ENCODE peak calls at places on chromosomes 5 and 9, in six cellular contexts. K is uterus, A is AG10803, E is A673, H is transverse colon, R is spleen. D is an unnamed sample.
A peak's percentile ranks its signal among the peaks of the same experiment; 100 is the strongest.

GRCh38 chr5:147578228-147579024 is 68.6 kb upstream of the DPYSL3 start:
- DNase-seq in K (no peak), A (peak; percentile 60), E (peak; percentile 66), H (no peak), R (no peak), D (peak; percentile 82)

GRCh38 chr5:178434851-178435250 is 155.3 kb downstream of the COL23A1 start:
- DNase-seq in K (no peak), A (no peak), E (peak; percentile 56), H (no peak), R (no peak), D (peak; percentile 34)

GRCh38 chr5:135829681-135830383 is 4.6 kb upstream of the SLC25A48 start:
- DNase-seq in K (no peak), A (peak; percentile 39), E (peak; percentile 84), H (peak; percentile 76), R (no peak), D (peak; percentile 68)

GRCh38 chr5:37248387-37248969 is 698 bp downstream of the CPLANE1 start:
- DNase-seq in K (no peak), A (peak; percentile 15), E (peak; percentile 45), H (no peak), R (no peak), D (peak; percentile 23)

GRCh38 chr5:31106259-31106658 is 87.2 kb upstream of the CDH6 start:
- DNase-seq in K (no peak), A (no peak), E (peak; percentile 18), H (no peak), R (no peak), D (no peak)

GRCh38 chr9:124054671-124055212 is 43.2 kb downstream of the LHX2 start:
- DNase-seq in K (no peak), A (peak; percentile 69), E (no peak), H (no peak), R (no peak), D (peak; percentile 86)

GRCh38 chr9:86664603-86665002 is 282.7 kb downstream of the GAS1 start:
- DNase-seq in K (no peak), A (no peak), E (no peak), H (no peak), R (no peak), D (peak; percentile 55)

GRCh38 chr9:4798281-4798680 is 5.5 kb downstream of the RCL1 start:
- DNase-seq in K (no peak), A (no peak), E (peak; percentile 41), H (no peak), R (no peak), D (no peak)

GRCh38 chr5:42423285-42424152 is at the start of gene GHR:
- DNase-seq in K (peak; percentile 86), A (peak; percentile 89), E (peak; percentile 89), H (peak; percentile 82), R (peak; percentile 80), D (peak; percentile 96)

GRCh38 chr9:71761938-71762353 is 6.4 kb downstream of the CEMIP2 start:
- DNase-seq in K (no peak), A (no peak), E (no peak), H (no peak), R (no peak), D (no peak)

GRCh38 chr9:91676042-91676441 is 252.4 kb upstream of the NFIL3 start:
- DNase-seq in K (no peak), A (no peak), E (no peak), H (no peak), R (no peak), D (no peak)

GRCh38 chr9:133807818-133808217 is 69.7 kb upstream of the SARDH start:
- DNase-seq in K (no peak), A (no peak), E (no peak), H (no peak), R (no peak), D (no peak)

GRCh38 chr5:170070556-170071412 is 34.9 kb upstream of the FOXI1 start:
- DNase-seq in K (no peak), A (peak; percentile 43), E (peak; percentile 37), H (no peak), R (no peak), D (peak; percentile 67)

GRCh38 chr5:44774279-44774880 is 34.4 kb upstream of the MRPS30 start:
- DNase-seq in K (no peak), A (peak; percentile 75), E (peak; percentile 67), H (no peak), R (no peak), D (peak; percentile 74)

GRCh38 chr5:108728566-108729305 is 19.0 kb upstream of the FER start:
- DNase-seq in K (no peak), A (no peak), E (no peak), H (no peak), R (no peak), D (no peak)

GRCh38 chr5:126454081-126454480 is 30.9 kb downstream of the GRAMD2B start:
- DNase-seq in K (no peak), A (no peak), E (peak; percentile 29), H (no peak), R (no peak), D (peak; percentile 40)

GRCh38 chr5:113487779-113488644 is at the start of gene MCC:
- DNase-seq in K (peak; percentile 58), A (peak; percentile 94), E (peak; percentile 83), H (peak; percentile 69), R (peak; percentile 78), D (peak; percentile 94)

GRCh38 chr5:160134332-160134731 is 15.1 kb upstream of the PWWP2A start:
- DNase-seq in K (no peak), A (no peak), E (no peak), H (no peak), R (no peak), D (no peak)

GRCh38 chr5:160128632-160129031 is 9.4 kb upstream of the PWWP2A start:
- DNase-seq in K (no peak), A (no peak), E (no peak), H (no peak), R (no peak), D (no peak)

GRCh38 chr5:160133918-160134304 is 14.7 kb upstream of the PWWP2A start:
- DNase-seq in K (no peak), A (no peak), E (no peak), H (no peak), R (no peak), D (no peak)

GRCh38 chr5:160133071-160133917 is 14.0 kb upstream of the PWWP2A start:
- DNase-seq in K (peak; percentile 16), A (peak; percentile 54), E (no peak), H (no peak), R (no peak), D (peak; percentile 82)

DNA sequence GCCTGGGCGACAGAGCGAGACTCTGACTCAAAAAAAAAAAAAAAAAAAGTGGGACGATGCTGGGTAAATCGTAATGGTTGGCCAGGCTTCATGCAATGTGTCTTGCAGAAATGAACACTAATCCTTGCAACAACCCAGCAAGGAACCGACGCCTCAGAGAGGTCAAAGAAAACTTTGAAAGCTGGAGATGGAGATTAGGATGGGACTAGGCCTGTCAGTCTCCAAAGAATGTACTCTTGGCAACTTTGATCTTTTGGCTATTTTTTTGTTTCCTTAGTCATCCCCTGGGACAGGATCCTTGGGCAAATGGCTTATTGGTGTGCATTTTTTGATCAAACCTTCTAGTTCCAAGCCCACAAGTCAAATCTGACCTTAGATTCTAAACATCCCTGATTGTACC is 10.6 kb upstream of the PWWP2A start:
- DNase-seq in K (no peak), A (peak; percentile 23), E (no peak), H (no peak), R (no peak), D (peak; percentile 14)
- H3K4me3 ChIP-seq in K (no peak overlapping the region), A (no peak overlapping the region), E (no peak overlapping the region), H (no peak overlapping the region), R (no peak overlapping the region), D (no peak overlapping the region)

GRCh38 chr5:10831416-10831815 is 70.4 kb upstream of the DAP start:
- DNase-seq in K (no peak), A (peak; percentile 93), E (no peak), H (no peak), R (no peak), D (peak; percentile 78)

GRCh38 chr5:10826971-10827370 is 65.9 kb upstream of the DAP start:
- DNase-seq in K (no peak), A (no peak), E (no peak), H (no peak), R (no peak), D (no peak)

GRCh38 chr5:10827571-10827970 is 66.5 kb upstream of the DAP start:
- DNase-seq in K (no peak), A (no peak), E (no peak), H (no peak), R (no peak), D (no peak)

GRCh38 chr5:10828241-10828640 is 67.2 kb upstream of the DAP start:
- DNase-seq in K (no peak), A (peak; percentile 65), E (no peak), H (no peak), R (no peak), D (peak; percentile 70)

DNA sequence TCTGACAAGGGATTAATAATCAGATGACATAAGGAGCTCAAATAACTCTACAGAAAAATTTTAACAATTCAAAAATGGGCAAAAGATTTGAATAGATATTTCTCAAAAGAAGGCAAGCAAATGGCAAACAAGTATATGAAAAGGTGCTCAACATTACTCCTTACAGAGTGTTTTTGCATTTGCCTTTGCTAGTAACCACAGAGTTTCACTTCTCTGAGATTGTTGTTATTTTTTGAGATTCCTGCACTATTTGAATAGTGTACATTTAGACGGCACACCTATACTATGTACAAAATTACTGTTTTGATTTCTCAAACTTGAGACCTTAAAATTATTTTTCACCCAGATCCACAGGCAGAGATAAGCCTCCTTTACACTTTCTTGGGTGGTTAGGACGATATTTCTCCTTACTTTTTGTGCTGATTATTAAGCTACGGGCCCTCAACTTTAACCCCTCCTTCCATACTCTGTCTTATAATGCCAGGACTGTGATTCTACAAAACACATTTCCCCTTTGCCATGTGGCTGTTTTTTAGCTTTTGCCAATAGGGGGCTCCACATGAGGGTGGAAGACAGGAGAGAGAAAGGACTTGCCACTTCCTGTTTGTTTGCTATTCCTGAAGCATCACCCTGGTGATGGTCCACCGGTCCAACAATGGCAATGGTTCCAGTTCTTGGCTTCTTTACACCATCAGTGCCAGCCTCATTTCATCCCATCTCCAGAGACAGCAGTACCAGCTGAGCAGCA is 65.0 kb upstream of the DAP start:
- DNase-seq in K (no peak), A (no peak), E (no peak), H (no peak), R (no peak), D (no peak)
- TF ChIP-seq CTCF in K (no peak), A (peak; percentile 4), E (peak; percentile 36), H (no peak), R (no peak), D (no peak)

DNA sequence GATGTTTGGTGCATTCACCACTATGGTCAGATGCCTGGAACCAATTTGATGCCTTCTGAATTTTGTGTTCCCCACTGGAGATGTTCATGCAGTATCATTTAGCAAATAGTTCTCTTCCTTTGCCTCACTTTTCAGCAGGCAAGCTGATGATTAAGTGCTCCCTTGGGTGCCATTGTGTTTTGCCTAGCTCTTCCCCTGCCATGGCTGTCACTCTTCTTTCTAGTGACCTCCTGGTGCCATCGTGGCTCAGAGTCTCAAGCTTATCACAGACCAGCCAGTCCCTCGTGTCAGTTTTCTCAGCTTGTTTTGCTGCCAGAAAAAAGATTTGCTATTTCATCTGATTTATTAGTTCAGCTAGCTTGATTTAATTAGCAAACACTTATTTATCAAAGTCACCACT is 41.3 kb downstream of the IL31RA start:
- DNase-seq in K (no peak), A (no peak), E (no peak), H (no peak), R (no peak), D (no peak)
- H3K4me3 ChIP-seq in K (no peak overlapping the region), A (no peak overlapping the region), E (no peak overlapping the region), H (no peak overlapping the region), R (no peak overlapping the region), D (no peak overlapping the region)

DNA sequence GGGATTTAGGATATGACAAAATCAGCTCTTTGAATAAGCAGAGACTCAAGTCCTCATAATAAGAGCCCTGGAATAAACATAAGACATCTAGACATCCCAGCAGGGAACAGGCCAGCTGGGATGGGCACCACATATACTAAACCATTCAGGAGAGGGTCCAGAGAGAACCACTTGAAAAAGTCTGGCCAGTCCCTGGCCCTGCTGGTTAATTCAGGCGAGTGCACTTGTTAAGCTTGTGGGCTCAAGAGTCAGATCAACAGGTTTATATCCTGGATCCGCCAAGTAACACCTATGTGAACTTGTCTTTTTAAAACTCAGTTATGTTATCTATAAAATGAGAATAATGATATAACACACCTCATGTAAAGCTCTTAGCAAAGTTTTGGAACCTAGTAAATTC is 63.3 kb downstream of the CAVIN4 start:
- DNase-seq in K (no peak), A (no peak), E (no peak), H (no peak), R (no peak), D (no peak)
- TF ChIP-seq CTCF in K (no peak), A (no peak), E (no peak), H (no peak), R (no peak), D (no peak)

D was measured in choroid plexus epithelial cell.